ENCODE peak calls at places on chromosomes 16 and 17, in nine cellular contexts. One of them, this sample, is unnamed.

GRCh38 chr17:67082110-67082509 is 37.8 kb downstream of the CACNG1 start:
- DNase-seq in lower leg skin: no peak
- DNase-seq in H54: no peak
- DNase-seq in esophagus squamous epithelium: no peak
- DNase-seq in upper lobe of left lung: no peak
- DNase-seq in heart left ventricle: no peak
- DNase-seq in GM12891: no peak
- DNase-seq in ovary: no peak
- DNase-seq in sigmoid colon: no peak
- DNase-seq in this sample: no peak

GRCh38 chr16:21023509-21024202 is 123.1 kb downstream of the LYRM1 start:
- DNase-seq in esophagus squamous epithelium: no peak
- DNase-seq in ovary: no peak
- DNase-seq in H54: no peak
- DNase-seq in sigmoid colon: no peak
- DNase-seq in heart left ventricle: peak; percentile 26
- DNase-seq in upper lobe of left lung: no peak
- DNase-seq in lower leg skin: no peak
- DNase-seq in GM12891: no peak
- DNase-seq in this sample: peak; percentile 74

GRCh38 chr16:78866556-78866955 is 734.0 kb downstream of the MAF start:
- DNase-seq in lower leg skin: no peak
- DNase-seq in GM12891: no peak
- DNase-seq in heart left ventricle: no peak
- DNase-seq in upper lobe of left lung: no peak
- DNase-seq in esophagus squamous epithelium: no peak
- DNase-seq in H54: no peak
- DNase-seq in sigmoid colon: no peak
- DNase-seq in ovary: no peak
- DNase-seq in this sample: no peak

GRCh38 chr16:53089434-53090270 is 34.9 kb downstream of the CHD9 start:
- DNase-seq in H54: no peak
- DNase-seq in ovary: no peak
- DNase-seq in esophagus squamous epithelium: no peak
- DNase-seq in GM12891: no peak
- DNase-seq in lower leg skin: peak; percentile 47
- DNase-seq in upper lobe of left lung: no peak
- DNase-seq in heart left ventricle: peak; percentile 59
- DNase-seq in sigmoid colon: peak; percentile 77
- DNase-seq in this sample: no peak

GRCh38 chr17:11736613-11737289 is 138.5 kb downstream of the DNAH9 start:
- DNase-seq in ovary: no peak
- DNase-seq in upper lobe of left lung: no peak
- DNase-seq in H54: no peak
- DNase-seq in lower leg skin: no peak
- DNase-seq in GM12891: no peak
- DNase-seq in esophagus squamous epithelium: no peak
- DNase-seq in sigmoid colon: no peak
- DNase-seq in heart left ventricle: no peak
- DNase-seq in this sample: no peak

GRCh38 chr17:60534613-60535157 is 8.6 kb upstream of the APPBP2 start:
- DNase-seq in lower leg skin: no peak
- DNase-seq in sigmoid colon: no peak
- DNase-seq in H54: no peak
- DNase-seq in esophagus squamous epithelium: no peak
- DNase-seq in ovary: no peak
- DNase-seq in GM12891: no peak
- DNase-seq in heart left ventricle: no peak
- DNase-seq in upper lobe of left lung: no peak
- DNase-seq in this sample: no peak

GRCh38 chr16:918741-919657 is 51.8 kb downstream of the LMF1 start:
- DNase-seq in lower leg skin: no peak
- DNase-seq in sigmoid colon: no peak
- DNase-seq in esophagus squamous epithelium: no peak
- DNase-seq in GM12891: no peak
- DNase-seq in ovary: no peak
- DNase-seq in H54: no peak
- DNase-seq in upper lobe of left lung: peak; percentile 79
- DNase-seq in heart left ventricle: no peak
- DNase-seq in this sample: no peak

GRCh38 chr16:4550587-4550986 is 5.6 kb upstream of the C16orf96 start:
- DNase-seq in sigmoid colon: no peak
- DNase-seq in H54: no peak
- DNase-seq in heart left ventricle: no peak
- DNase-seq in upper lobe of left lung: no peak
- DNase-seq in esophagus squamous epithelium: no peak
- DNase-seq in GM12891: no peak
- DNase-seq in lower leg skin: no peak
- DNase-seq in ovary: no peak
- DNase-seq in this sample: no peak

GRCh38 chr16:75225678-75226515 is 7.1 kb downstream of the CTRB1 start:
- DNase-seq in ovary: no peak
- DNase-seq in sigmoid colon: no peak
- DNase-seq in lower leg skin: no peak
- DNase-seq in upper lobe of left lung: peak; percentile 43
- DNase-seq in H54: no peak
- DNase-seq in esophagus squamous epithelium: no peak
- DNase-seq in heart left ventricle: peak; percentile 20
- DNase-seq in GM12891: no peak
- DNase-seq in this sample: no peak
- TF ChIP-seq POLR2A in ovary: no peak
- TF ChIP-seq POLR2A in sigmoid colon: no peak
- TF ChIP-seq POLR2A in lower leg skin: no peak
- TF ChIP-seq POLR2A in upper lobe of left lung: no peak
- TF ChIP-seq POLR2A in H54: no peak
- TF ChIP-seq POLR2A in esophagus squamous epithelium: no peak
- TF ChIP-seq POLR2A in heart left ventricle: no peak
- TF ChIP-seq POLR2A in GM12891: no peak
- TF ChIP-seq POLR2A in this sample: no peak

GRCh38 chr16:89919535-89920406 is 1.1 kb downstream of the MC1R start:
- DNase-seq in heart left ventricle: no peak
- DNase-seq in upper lobe of left lung: peak; percentile 85
- DNase-seq in ovary: no peak
- DNase-seq in H54: no peak
- DNase-seq in esophagus squamous epithelium: no peak
- DNase-seq in lower leg skin: no peak
- DNase-seq in sigmoid colon: no peak
- DNase-seq in GM12891: no peak
- DNase-seq in this sample: no peak

GRCh38 chr16:89917773-89918452 is 749 bp upstream of the MC1R start:
- DNase-seq in sigmoid colon: peak; percentile 93
- DNase-seq in heart left ventricle: peak; percentile 74
- DNase-seq in ovary: peak; percentile 69
- DNase-seq in esophagus squamous epithelium: no peak
- DNase-seq in upper lobe of left lung: peak; percentile 95
- DNase-seq in lower leg skin: no peak
- DNase-seq in GM12891: peak; percentile 85
- DNase-seq in H54: peak; percentile 93
- DNase-seq in this sample: peak; percentile 71

GRCh38 chr16:89920723-89921122 is 2.1 kb downstream of the MC1R start:
- DNase-seq in lower leg skin: no peak
- DNase-seq in upper lobe of left lung: no peak
- DNase-seq in ovary: no peak
- DNase-seq in sigmoid colon: no peak
- DNase-seq in H54: no peak
- DNase-seq in esophagus squamous epithelium: no peak
- DNase-seq in heart left ventricle: no peak
- DNase-seq in GM12891: no peak
- DNase-seq in this sample: no peak

GRCh38 chr16:89921131-89921698 is 1.9 kb upstream of the TUBB3 start:
- DNase-seq in H54: no peak
- DNase-seq in upper lobe of left lung: no peak
- DNase-seq in sigmoid colon: no peak
- DNase-seq in esophagus squamous epithelium: no peak
- DNase-seq in heart left ventricle: no peak
- DNase-seq in ovary: no peak
- DNase-seq in GM12891: no peak
- DNase-seq in lower leg skin: no peak
- DNase-seq in this sample: no peak

DNA sequence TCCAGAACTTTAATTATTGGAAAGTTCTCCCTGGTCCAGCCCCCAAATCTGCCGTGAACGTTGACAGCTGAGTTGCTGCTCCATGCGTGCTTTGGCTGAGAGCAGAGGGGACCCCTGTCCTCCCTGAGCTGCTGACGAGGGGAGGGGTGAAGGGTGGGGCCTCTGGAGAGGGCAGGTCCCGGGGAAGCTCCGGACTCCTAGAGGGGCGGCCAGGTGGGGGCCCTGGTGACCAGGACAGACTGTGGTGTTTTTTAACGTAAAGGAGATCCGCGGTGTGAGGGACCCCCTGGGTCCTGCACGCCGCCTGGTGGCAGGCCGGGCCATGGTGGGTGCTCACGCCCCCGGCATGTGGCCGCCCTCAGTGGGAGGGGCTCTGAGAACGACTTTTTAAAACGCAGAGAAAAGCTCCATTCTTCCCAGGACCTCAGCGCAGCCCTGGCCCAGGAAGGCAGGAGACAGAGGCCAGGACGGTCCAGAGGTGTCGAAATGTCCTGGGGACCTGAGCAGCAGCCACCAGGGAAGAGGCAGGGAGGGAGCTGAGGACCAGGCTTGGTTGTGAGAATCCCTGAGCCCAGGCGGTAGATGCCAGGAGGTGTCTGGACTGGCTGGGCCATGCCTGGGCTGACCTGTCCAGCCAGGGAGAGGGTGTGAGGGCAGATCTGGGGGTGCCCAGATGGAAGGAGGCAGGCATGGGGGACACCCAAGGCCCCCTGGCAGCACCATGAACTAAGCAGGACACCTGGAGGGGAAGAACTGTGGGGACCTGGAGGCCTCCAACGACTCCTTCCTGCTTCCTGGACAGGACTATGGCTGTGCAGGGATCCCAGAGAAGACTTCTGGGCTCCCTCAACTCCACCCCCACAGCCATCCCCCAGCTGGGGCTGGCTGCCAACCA is at the start of gene MC1R:
- DNase-seq in sigmoid colon: no peak
- DNase-seq in ovary: no peak
- DNase-seq in H54: no peak
- DNase-seq in upper lobe of left lung: peak; percentile 82
- DNase-seq in heart left ventricle: no peak
- DNase-seq in GM12891: peak; percentile 60
- DNase-seq in esophagus squamous epithelium: no peak
- DNase-seq in lower leg skin: no peak
- DNase-seq in this sample: peak; percentile 50
- TF ChIP-seq POLR2A in sigmoid colon: no peak
- TF ChIP-seq POLR2A in ovary: no peak
- TF ChIP-seq POLR2A in H54: no peak
- TF ChIP-seq POLR2A in upper lobe of left lung: no peak
- TF ChIP-seq POLR2A in heart left ventricle: no peak
- TF ChIP-seq POLR2A in GM12891: no peak
- TF ChIP-seq POLR2A in esophagus squamous epithelium: no peak
- TF ChIP-seq POLR2A in lower leg skin: no peak
- TF ChIP-seq POLR2A in this sample: no peak

GRCh38 chr17:81636505-81637288 is at the start of the genes NPLOC4 and TSPAN10:
- DNase-seq in ovary: peak; percentile 87
- DNase-seq in lower leg skin: peak; percentile 77
- DNase-seq in upper lobe of left lung: peak; percentile 98
- DNase-seq in esophagus squamous epithelium: no peak
- DNase-seq in sigmoid colon: peak; percentile 94
- DNase-seq in GM12891: peak; percentile 95
- DNase-seq in heart left ventricle: peak; percentile 89
- DNase-seq in H54: peak; percentile 90
- DNase-seq in this sample: peak; percentile 92
- TF ChIP-seq POLR2A in ovary: peak; percentile 77
- TF ChIP-seq POLR2A in lower leg skin: no peak
- TF ChIP-seq POLR2A in upper lobe of left lung: peak; percentile 88
- TF ChIP-seq POLR2A in esophagus squamous epithelium: peak; percentile 84
- TF ChIP-seq POLR2A in sigmoid colon: no peak
- TF ChIP-seq POLR2A in GM12891: peak; percentile 65
- TF ChIP-seq POLR2A in heart left ventricle: peak; percentile 37
- TF ChIP-seq POLR2A in H54: peak; percentile 86
- TF ChIP-seq POLR2A in this sample: peak; percentile 82

GRCh38 chr17:7931709-7932482 is at the start of the genes CNTROB and TRAPPC1:
- DNase-seq in sigmoid colon: peak; percentile 100
- DNase-seq in esophagus squamous epithelium: peak; percentile 98
- DNase-seq in upper lobe of left lung: peak; percentile 100
- DNase-seq in ovary: peak; percentile 99
- DNase-seq in H54: peak; percentile 100
- DNase-seq in lower leg skin: peak; percentile 100
- DNase-seq in heart left ventricle: peak; percentile 100
- DNase-seq in GM12891: peak; percentile 100
- DNase-seq in this sample: peak; percentile 100
- TF ChIP-seq POLR2A in sigmoid colon: peak; percentile 79
- TF ChIP-seq POLR2A in esophagus squamous epithelium: peak; percentile 33
- TF ChIP-seq POLR2A in upper lobe of left lung: peak; percentile 93
- TF ChIP-seq POLR2A in ovary: peak; percentile 85
- TF ChIP-seq POLR2A in H54: peak; percentile 67
- TF ChIP-seq POLR2A in lower leg skin: no peak
- TF ChIP-seq POLR2A in heart left ventricle: peak; percentile 73
- TF ChIP-seq POLR2A in GM12891: peak; percentile 74
- TF ChIP-seq POLR2A in this sample: peak; percentile 93

GRCh38 chr17:226773-227580 is 45.5 kb upstream of the DOC2B start:
- DNase-seq in GM12891: no peak
- DNase-seq in esophagus squamous epithelium: no peak
- DNase-seq in ovary: no peak
- DNase-seq in heart left ventricle: no peak
- DNase-seq in upper lobe of left lung: no peak
- DNase-seq in H54: no peak
- DNase-seq in sigmoid colon: peak; percentile 54
- DNase-seq in lower leg skin: no peak
- DNase-seq in this sample: no peak

GRCh38 chr17:227581-228222 is 46.3 kb upstream of the DOC2B start:
- DNase-seq in H54: no peak
- DNase-seq in lower leg skin: no peak
- DNase-seq in sigmoid colon: no peak
- DNase-seq in upper lobe of left lung: no peak
- DNase-seq in GM12891: no peak
- DNase-seq in heart left ventricle: no peak
- DNase-seq in esophagus squamous epithelium: no peak
- DNase-seq in ovary: no peak
- DNase-seq in this sample: no peak

GRCh38 chr17:225551-225950 is 44.1 kb upstream of the DOC2B start:
- DNase-seq in lower leg skin: no peak
- DNase-seq in esophagus squamous epithelium: no peak
- DNase-seq in H54: no peak
- DNase-seq in GM12891: no peak
- DNase-seq in heart left ventricle: no peak
- DNase-seq in ovary: peak; percentile 4
- DNase-seq in sigmoid colon: peak; percentile 48
- DNase-seq in upper lobe of left lung: no peak
- DNase-seq in this sample: no peak

GRCh38 chr17:228223-228615 is 46.8 kb upstream of the DOC2B start:
- DNase-seq in GM12891: no peak
- DNase-seq in esophagus squamous epithelium: no peak
- DNase-seq in ovary: no peak
- DNase-seq in lower leg skin: no peak
- DNase-seq in H54: no peak
- DNase-seq in sigmoid colon: peak; percentile 54
- DNase-seq in heart left ventricle: no peak
- DNase-seq in upper lobe of left lung: no peak
- DNase-seq in this sample: no peak

GRCh38 chr17:226108-226772 is 44.8 kb upstream of the DOC2B start:
- DNase-seq in lower leg skin: no peak
- DNase-seq in sigmoid colon: peak; percentile 44
- DNase-seq in H54: no peak
- DNase-seq in GM12891: no peak
- DNase-seq in ovary: no peak
- DNase-seq in esophagus squamous epithelium: no peak
- DNase-seq in upper lobe of left lung: no peak
- DNase-seq in heart left ventricle: no peak
- DNase-seq in this sample: no peak
- TF ChIP-seq POLR2A in lower leg skin: no peak
- TF ChIP-seq POLR2A in sigmoid colon: no peak
- TF ChIP-seq POLR2A in H54: no peak
- TF ChIP-seq POLR2A in GM12891: no peak
- TF ChIP-seq POLR2A in ovary: no peak
- TF ChIP-seq POLR2A in esophagus squamous epithelium: no peak
- TF ChIP-seq POLR2A in upper lobe of left lung: no peak
- TF ChIP-seq POLR2A in heart left ventricle: no peak
- TF ChIP-seq POLR2A in this sample: no peak

GRCh38 chr17:47884905-47885735 is 10.9 kb upstream of the SP2 start:
- DNase-seq in lower leg skin: no peak
- DNase-seq in ovary: no peak
- DNase-seq in GM12891: no peak
- DNase-seq in esophagus squamous epithelium: no peak
- DNase-seq in H54: no peak
- DNase-seq in heart left ventricle: no peak
- DNase-seq in sigmoid colon: no peak
- DNase-seq in upper lobe of left lung: no peak
- DNase-seq in this sample: no peak
- TF ChIP-seq POLR2A in lower leg skin: no peak
- TF ChIP-seq POLR2A in ovary: no peak
- TF ChIP-seq POLR2A in GM12891: no peak
- TF ChIP-seq POLR2A in esophagus squamous epithelium: no peak
- TF ChIP-seq POLR2A in H54: no peak
- TF ChIP-seq POLR2A in heart left ventricle: no peak
- TF ChIP-seq POLR2A in sigmoid colon: no peak
- TF ChIP-seq POLR2A in upper lobe of left lung: no peak
- TF ChIP-seq POLR2A in this sample: no peak

This sample was measured in erythroblast.